ENCODE peak calls at places on chromosomes 16 and 17, in six cellular contexts. N is stimulated activated CD4-positive, alpha-beta T cell treated with anti-CD3 and anti-CD28 coated beads, Interleukin-2, amount 100 ng/mL, for 48 hours; V is Calu3; R is pancreas; D is CD8-positive, alpha-beta T cell; S is heart left ventricle. E is an unnamed sample.

GRCh38 chr17:71409712-71410111 is 711.1 kb upstream of the SOX9 start:
- DNase-seq in S (no peak), D (no peak), N (no peak), V (no peak), R (no peak), E (no peak)

GRCh38 chr17:49725453-49725852 is 17.7 kb upstream of the SLC35B1 start:
- DNase-seq in N (no peak), S (no peak), V (no peak), R (no peak), D (no peak), E (no peak)

GRCh38 chr16:89120921-89121351 is 27.3 kb downstream of the ACSF3 start:
- DNase-seq in D (no peak), S (peak), R (no peak), N (no peak), V (no peak), E (no peak)

GRCh38 chr17:21345236-21345635 is 30.9 kb upstream of the KCNJ12 start:
- DNase-seq in V (no peak), D (no peak), N (no peak), R (no peak), S (peak), E (no peak)

GRCh38 chr16:25009822-25010221 is 5.3 kb downstream of the ARHGAP17 start:
- DNase-seq in R (no peak), D (no peak), N (no peak), S (peak), V (no peak), E (no peak)

GRCh38 chr17:1736348-1737281 is 6.1 kb upstream of the SERPINF2 start:
- DNase-seq in S (peak), N (peak), D (no peak), R (no peak), V (no peak), E (no peak)

GRCh38 chr17:77328823-77329740 is 188.3 kb downstream of the SEC14L1 start:
- DNase-seq in S (no peak), R (no peak), V (no peak), D (no peak), N (no peak), E (no peak)

GRCh38 chr17:73224663-73225305 is 31.9 kb downstream of the COG1 start:
- DNase-seq in N (no peak), S (no peak), V (no peak), D (no peak), R (no peak), E (no peak)

GRCh38 chr16:54538241-54538640 is 251.7 kb upstream of the IRX3 start:
- DNase-seq in D (no peak), V (no peak), R (no peak), N (no peak), S (no peak), E (no peak)

GRCh38 chr17:32523017-32523680 is 36.4 kb downstream of the CDK5R1 start:
- DNase-seq in N (no peak), D (no peak), S (no peak), R (no peak), V (no peak), E (no peak)

GRCh38 chr17:15943971-15944719 is 785 bp upstream of the ADORA2B start:
- DNase-seq in S (no peak), N (no peak), R (no peak), V (no peak), D (no peak), E (no peak)

GRCh38 chr17:49390548-49391324 is 23.9 kb downstream of the PHB1 start:
- DNase-seq in V (peak), D (no peak), S (peak), N (no peak), R (no peak), E (no peak)

GRCh38 chr17:34075076-34075475 is 180.0 kb upstream of the CCL2 start:
- DNase-seq in S (no peak), N (no peak), D (no peak), V (no peak), R (no peak), E (no peak)

GRCh38 chr17:41691031-41691777 is 2.5 kb downstream of the EIF1 start:
- DNase-seq in N (no peak), V (no peak), S (no peak), R (no peak), D (no peak), E (no peak)

GRCh38 chr16:20676268-20676828 is 21.1 kb downstream of the ACSM1 start:
- DNase-seq in S (no peak), N (no peak), V (peak), R (peak), D (no peak), E (no peak)

GRCh38 chr17:395179-395578 is 42.6 kb upstream of the RPH3AL start:
- DNase-seq in S (no peak), R (no peak), N (no peak), D (no peak), V (no peak), E (no peak)

GRCh38 chr17:57256708-57257112 is 387 bp downstream of the MSI2 start:
- DNase-seq in N (no peak), S (no peak), R (peak), D (peak), V (no peak), E (peak)

GRCh38 chr16:17470871-17471744 is at the start of gene XYLT1:
- DNase-seq in D (peak), R (peak), N (peak), V (peak), S (peak), E (peak)

GRCh38 chr17:70022175-70022574 is 52.9 kb upstream of the KCNJ16 start:
- DNase-seq in S (no peak), N (no peak), V (no peak), R (no peak), D (no peak), E (no peak)

GRCh38 chr17:5610956-5611355 is 26.6 kb upstream of the NLRP1 start:
- DNase-seq in S (no peak), R (no peak), N (no peak), D (no peak), V (no peak), E (no peak)

GRCh38 chr17:1455748-1456599 is at the start of gene CRK:
- DNase-seq in D (peak), R (peak), V (peak), N (peak), S (peak), E (peak)

GRCh38 chr16:58038219-58038641 is 12.7 kb downstream of the MMP15 start:
- DNase-seq in N (no peak), V (no peak), R (peak), D (no peak), S (peak), E (no peak)

GRCh38 chr16:72073831-72074230 is 10.8 kb downstream of the HPR start:
- DNase-seq in V (no peak), R (no peak), D (no peak), S (peak), N (no peak), E (no peak)

GRCh38 chr17:74460996-74461395 is 5.4 kb upstream of the CD300A start:
- DNase-seq in S (no peak), N (no peak), D (no peak), R (no peak), V (no peak), E (no peak)